ENCODE peak calls at places on chromosomes 4 and X, in ten cellular contexts. One of them, this sample, is unnamed.

GRCh38 chr4:103264905-103265304 is 66.8 kb upstream of the CENPE start:
- DNase-seq in K562: no peak
- DNase-seq in HFF-Myc: no peak
- DNase-seq in CD8-positive, alpha-beta T cell: no peak
- DNase-seq in WTC11: no peak
- DNase-seq in tibial nerve: no peak
- DNase-seq in osteocyte: no peak
- DNase-seq in fibroblast of pulmonary artery: no peak
- DNase-seq in HCT116: no peak
- DNase-seq in OCI-LY7: no peak
- DNase-seq in this sample: no peak

GRCh38 chr4:69532886-69533506 is 37.3 kb upstream of the UGT2B4 start:
- DNase-seq in HCT116: no peak
- DNase-seq in osteocyte: no peak
- DNase-seq in OCI-LY7: no peak
- DNase-seq in CD8-positive, alpha-beta T cell: no peak
- DNase-seq in HFF-Myc: no peak
- DNase-seq in tibial nerve: no peak
- DNase-seq in fibroblast of pulmonary artery: no peak
- DNase-seq in WTC11: no peak
- DNase-seq in K562: no peak
- DNase-seq in this sample: no peak

GRCh38 chr4:47145630-47146029 is 114.3 kb downstream of the GABRB1 start:
- DNase-seq in tibial nerve: no peak
- DNase-seq in HFF-Myc: peak
- DNase-seq in OCI-LY7: no peak
- DNase-seq in HCT116: no peak
- DNase-seq in WTC11: no peak
- DNase-seq in osteocyte: no peak
- DNase-seq in fibroblast of pulmonary artery: peak
- DNase-seq in K562: no peak
- DNase-seq in CD8-positive, alpha-beta T cell: no peak
- DNase-seq in this sample: no peak

GRCh38 chr4:32789026-32789608 is 2068.9 kb downstream of the PCDH7 start:
- DNase-seq in HFF-Myc: no peak
- DNase-seq in osteocyte: peak
- DNase-seq in fibroblast of pulmonary artery: peak
- DNase-seq in CD8-positive, alpha-beta T cell: no peak
- DNase-seq in K562: no peak
- DNase-seq in OCI-LY7: no peak
- DNase-seq in WTC11: no peak
- DNase-seq in HCT116: no peak
- DNase-seq in tibial nerve: no peak
- DNase-seq in this sample: no peak

GRCh38 chr4:184143770-184144564 is 73.7 kb downstream of the ENPP6 start:
- DNase-seq in WTC11: peak
- DNase-seq in osteocyte: no peak
- DNase-seq in K562: no peak
- DNase-seq in HFF-Myc: no peak
- DNase-seq in fibroblast of pulmonary artery: no peak
- DNase-seq in CD8-positive, alpha-beta T cell: no peak
- DNase-seq in OCI-LY7: no peak
- DNase-seq in HCT116: no peak
- DNase-seq in tibial nerve: no peak
- DNase-seq in this sample: no peak

GRCh38 chr4:4395849-4396627 is 9.1 kb downstream of the NSG1 start:
- DNase-seq in fibroblast of pulmonary artery: peak
- DNase-seq in OCI-LY7: peak
- DNase-seq in CD8-positive, alpha-beta T cell: no peak
- DNase-seq in WTC11: peak
- DNase-seq in HCT116: no peak
- DNase-seq in tibial nerve: no peak
- DNase-seq in K562: peak
- DNase-seq in HFF-Myc: no peak
- DNase-seq in osteocyte: no peak
- DNase-seq in this sample: peak

GRCh38 chr4:77697860-77698599 is 92.4 kb downstream of the CXCL13 start:
- DNase-seq in osteocyte: no peak
- DNase-seq in K562: no peak
- DNase-seq in HCT116: peak
- DNase-seq in CD8-positive, alpha-beta T cell: no peak
- DNase-seq in WTC11: peak
- DNase-seq in HFF-Myc: peak
- DNase-seq in tibial nerve: no peak
- DNase-seq in fibroblast of pulmonary artery: peak
- DNase-seq in OCI-LY7: peak
- DNase-seq in this sample: peak

GRCh38 chrX:68698955-68699354 is 51.5 kb downstream of the STARD8 start:
- DNase-seq in WTC11: no peak
- DNase-seq in CD8-positive, alpha-beta T cell: no peak
- DNase-seq in osteocyte: no peak
- DNase-seq in HCT116: no peak
- DNase-seq in fibroblast of pulmonary artery: no peak
- DNase-seq in HFF-Myc: no peak
- DNase-seq in tibial nerve: no peak
- DNase-seq in OCI-LY7: no peak
- DNase-seq in K562: no peak
- DNase-seq in this sample: no peak

GRCh38 chr4:54173281-54173912 is 55.7 kb upstream of the PDGFRA start:
- DNase-seq in K562: no peak
- DNase-seq in WTC11: no peak
- DNase-seq in fibroblast of pulmonary artery: no peak
- DNase-seq in CD8-positive, alpha-beta T cell: no peak
- DNase-seq in HFF-Myc: no peak
- DNase-seq in tibial nerve: no peak
- DNase-seq in HCT116: no peak
- DNase-seq in OCI-LY7: no peak
- DNase-seq in osteocyte: no peak
- DNase-seq in this sample: no peak

GRCh38 chr4:77015390-77015789 is 60.4 kb downstream of the CCNI start:
- DNase-seq in WTC11: no peak
- DNase-seq in HFF-Myc: no peak
- DNase-seq in HCT116: no peak
- DNase-seq in tibial nerve: no peak
- DNase-seq in K562: no peak
- DNase-seq in osteocyte: no peak
- DNase-seq in CD8-positive, alpha-beta T cell: no peak
- DNase-seq in fibroblast of pulmonary artery: peak
- DNase-seq in OCI-LY7: no peak
- DNase-seq in this sample: no peak

GRCh38 chrX:9927638-9928037 is 39.5 kb upstream of the CLDN34 start:
- DNase-seq in WTC11: peak
- DNase-seq in K562: no peak
- DNase-seq in osteocyte: no peak
- DNase-seq in tibial nerve: no peak
- DNase-seq in fibroblast of pulmonary artery: no peak
- DNase-seq in HFF-Myc: no peak
- DNase-seq in HCT116: no peak
- DNase-seq in OCI-LY7: no peak
- DNase-seq in CD8-positive, alpha-beta T cell: no peak
- DNase-seq in this sample: no peak

GRCh38 chr4:86959588-86960500 is 25.0 kb downstream of the AFF1 start:
- DNase-seq in OCI-LY7: peak
- DNase-seq in HFF-Myc: no peak
- DNase-seq in osteocyte: no peak
- DNase-seq in HCT116: no peak
- DNase-seq in fibroblast of pulmonary artery: no peak
- DNase-seq in WTC11: peak
- DNase-seq in CD8-positive, alpha-beta T cell: no peak
- DNase-seq in K562: no peak
- DNase-seq in tibial nerve: no peak
- DNase-seq in this sample: peak

GRCh38 chrX:42708222-42708621 is 69.7 kb downstream of the PPP1R2C start:
- DNase-seq in tibial nerve: no peak
- DNase-seq in K562: no peak
- DNase-seq in HCT116: no peak
- DNase-seq in fibroblast of pulmonary artery: peak
- DNase-seq in WTC11: no peak
- DNase-seq in HFF-Myc: no peak
- DNase-seq in OCI-LY7: no peak
- DNase-seq in CD8-positive, alpha-beta T cell: no peak
- DNase-seq in osteocyte: no peak
- DNase-seq in this sample: no peak

GRCh38 chr4:128289523-128290158 is 2.0 kb upstream of the PGRMC2 start:
- DNase-seq in osteocyte: no peak
- DNase-seq in CD8-positive, alpha-beta T cell: no peak
- DNase-seq in WTC11: no peak
- DNase-seq in HCT116: no peak
- DNase-seq in fibroblast of pulmonary artery: no peak
- DNase-seq in K562: peak
- DNase-seq in HFF-Myc: no peak
- DNase-seq in tibial nerve: no peak
- DNase-seq in OCI-LY7: no peak
- DNase-seq in this sample: no peak

GRCh38 chr4:104457308-104457981 is 37.2 kb downstream of the CXXC4 start:
- DNase-seq in OCI-LY7: no peak
- DNase-seq in K562: no peak
- DNase-seq in tibial nerve: no peak
- DNase-seq in osteocyte: no peak
- DNase-seq in CD8-positive, alpha-beta T cell: no peak
- DNase-seq in WTC11: no peak
- DNase-seq in fibroblast of pulmonary artery: no peak
- DNase-seq in HCT116: no peak
- DNase-seq in HFF-Myc: no peak
- DNase-seq in this sample: no peak

GRCh38 chrX:151004085-151004484 is 20.9 kb downstream of the HMGB3 start:
- DNase-seq in HCT116: no peak
- DNase-seq in tibial nerve: no peak
- DNase-seq in WTC11: no peak
- DNase-seq in CD8-positive, alpha-beta T cell: no peak
- DNase-seq in osteocyte: no peak
- DNase-seq in fibroblast of pulmonary artery: peak
- DNase-seq in OCI-LY7: no peak
- DNase-seq in K562: no peak
- DNase-seq in HFF-Myc: no peak
- DNase-seq in this sample: no peak
- TF ChIP-seq CTCF in HCT116: peak
- TF ChIP-seq CTCF in tibial nerve: no peak
- TF ChIP-seq CTCF in WTC11: no peak
- TF ChIP-seq CTCF in CD8-positive, alpha-beta T cell: no peak
- TF ChIP-seq CTCF in osteocyte: no peak
- TF ChIP-seq CTCF in fibroblast of pulmonary artery: no peak
- TF ChIP-seq CTCF in OCI-LY7: peak
- TF ChIP-seq CTCF in K562: peak
- TF ChIP-seq CTCF in HFF-Myc: no peak
- TF ChIP-seq CTCF in this sample: no peak

DNA sequence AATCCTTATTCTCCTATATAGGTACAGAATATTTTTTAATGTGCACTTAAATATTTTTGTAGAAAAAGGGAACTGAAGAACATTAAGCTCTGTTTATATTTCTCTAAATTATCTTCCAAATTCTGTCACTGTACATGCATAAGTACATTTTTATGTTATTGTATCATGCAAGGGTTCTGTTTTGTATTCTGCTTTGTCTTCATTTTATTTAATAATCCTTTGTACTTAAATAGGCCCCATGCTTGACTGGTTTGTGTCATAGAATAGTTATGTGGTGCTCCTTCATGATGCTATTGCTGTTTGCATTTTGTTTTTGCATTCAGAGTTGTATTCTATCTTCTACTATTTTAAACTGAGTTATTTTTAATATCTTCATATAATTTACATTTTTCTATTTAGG is 111.9 kb upstream of the EDNRA start:
- DNase-seq in tibial nerve: no peak
- DNase-seq in HFF-Myc: no peak
- DNase-seq in HCT116: no peak
- DNase-seq in fibroblast of pulmonary artery: no peak
- DNase-seq in osteocyte: no peak
- DNase-seq in OCI-LY7: no peak
- DNase-seq in WTC11: no peak
- DNase-seq in K562: no peak
- DNase-seq in CD8-positive, alpha-beta T cell: no peak
- DNase-seq in this sample: no peak
- TF ChIP-seq CTCF in tibial nerve: no peak
- TF ChIP-seq CTCF in HFF-Myc: no peak
- TF ChIP-seq CTCF in HCT116: no peak
- TF ChIP-seq CTCF in fibroblast of pulmonary artery: no peak
- TF ChIP-seq CTCF in osteocyte: no peak
- TF ChIP-seq CTCF in OCI-LY7: no peak
- TF ChIP-seq CTCF in WTC11: no peak
- TF ChIP-seq CTCF in K562: no peak
- TF ChIP-seq CTCF in CD8-positive, alpha-beta T cell: no peak
- TF ChIP-seq CTCF in this sample: no peak

DNA sequence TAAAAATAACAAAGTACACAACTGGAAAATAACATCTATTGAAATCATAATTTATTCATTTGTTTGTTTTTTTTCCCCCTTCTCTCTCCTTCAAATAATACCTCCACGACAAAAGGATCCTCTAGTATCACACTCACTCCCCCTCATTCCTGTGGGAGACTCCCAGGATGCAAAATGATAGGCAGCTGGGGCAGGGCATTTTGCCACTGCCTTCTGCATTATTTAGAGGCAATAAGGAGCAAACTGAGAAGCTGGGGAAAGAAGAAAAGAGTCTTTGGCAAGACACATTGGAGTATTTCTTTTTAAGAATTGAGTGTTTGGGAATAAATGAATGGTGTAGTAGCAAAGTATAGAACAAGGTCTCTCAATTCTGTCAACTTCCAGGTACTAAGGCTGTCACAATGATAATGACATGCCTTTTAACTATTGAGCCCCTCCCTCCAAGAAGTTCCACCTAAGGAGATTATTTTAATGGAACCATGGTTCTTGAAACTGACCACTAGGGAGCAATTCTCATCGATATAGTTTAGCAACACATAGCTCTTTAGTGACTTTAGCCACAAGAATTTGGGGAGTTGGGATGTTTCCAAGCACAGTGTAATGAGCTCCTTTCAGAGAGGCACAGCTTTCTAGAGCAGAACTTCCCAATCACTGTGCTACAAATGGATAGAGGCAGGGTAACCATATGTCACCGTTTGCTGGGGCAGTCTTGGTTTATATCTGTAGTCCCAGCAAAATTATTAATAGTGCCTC is 303.3 kb downstream of the FRMPD4 start:
- DNase-seq in tibial nerve: no peak
- DNase-seq in CD8-positive, alpha-beta T cell: no peak
- DNase-seq in osteocyte: no peak
- DNase-seq in fibroblast of pulmonary artery: peak
- DNase-seq in HFF-Myc: peak
- DNase-seq in K562: no peak
- DNase-seq in HCT116: no peak
- DNase-seq in WTC11: no peak
- DNase-seq in OCI-LY7: no peak
- DNase-seq in this sample: no peak
- TF ChIP-seq CTCF in tibial nerve: no peak
- TF ChIP-seq CTCF in CD8-positive, alpha-beta T cell: no peak
- TF ChIP-seq CTCF in osteocyte: no peak
- TF ChIP-seq CTCF in fibroblast of pulmonary artery: peak
- TF ChIP-seq CTCF in HFF-Myc: no peak
- TF ChIP-seq CTCF in K562: no peak
- TF ChIP-seq CTCF in HCT116: no peak
- TF ChIP-seq CTCF in WTC11: no peak
- TF ChIP-seq CTCF in OCI-LY7: no peak
- TF ChIP-seq CTCF in this sample: no peak

DNA sequence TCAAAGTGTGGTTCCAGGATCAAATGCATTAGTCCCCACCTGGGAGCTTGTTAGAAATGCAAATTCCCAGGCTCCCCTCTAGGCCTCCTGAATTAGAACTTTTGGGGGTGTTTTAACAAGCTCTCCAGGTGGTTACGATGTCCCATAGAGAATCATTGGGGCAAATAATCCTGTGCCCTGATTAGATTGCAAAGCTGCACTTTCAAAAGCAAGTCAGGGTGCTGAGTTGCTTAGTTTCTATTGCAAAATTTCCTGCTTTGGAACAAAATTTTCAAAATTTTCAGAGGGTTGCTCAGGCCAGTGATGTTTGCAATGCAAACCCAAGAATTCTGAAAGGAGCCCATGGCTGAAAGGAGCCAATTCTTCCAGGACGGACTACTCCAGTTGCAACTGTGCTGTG is 71.0 kb downstream of the MGST2 start:
- DNase-seq in osteocyte: no peak
- DNase-seq in WTC11: no peak
- DNase-seq in CD8-positive, alpha-beta T cell: no peak
- DNase-seq in fibroblast of pulmonary artery: peak
- DNase-seq in OCI-LY7: no peak
- DNase-seq in K562: no peak
- DNase-seq in HFF-Myc: no peak
- DNase-seq in tibial nerve: no peak
- DNase-seq in HCT116: no peak
- DNase-seq in this sample: no peak
- TF ChIP-seq CTCF in osteocyte: no peak
- TF ChIP-seq CTCF in WTC11: no peak
- TF ChIP-seq CTCF in CD8-positive, alpha-beta T cell: no peak
- TF ChIP-seq CTCF in fibroblast of pulmonary artery: no peak
- TF ChIP-seq CTCF in OCI-LY7: no peak
- TF ChIP-seq CTCF in K562: no peak
- TF ChIP-seq CTCF in HFF-Myc: no peak
- TF ChIP-seq CTCF in tibial nerve: no peak
- TF ChIP-seq CTCF in HCT116: no peak
- TF ChIP-seq CTCF in this sample: no peak